ENCODE peak calls at places on chromosomes 2 and 18, in four cellular contexts. One of them, this sample, is unnamed.

GRCh38 chr2:119387381-119388129 is 20.8 kb downstream of the DBI start:
- DNase-seq in NCI-H774: no peak
- DNase-seq in WTC11: no peak
- DNase-seq in cardiac muscle cell: peak
- DNase-seq in this sample: peak

GRCh38 chr2:120794716-120795115 is 59.0 kb downstream of the GLI2 start:
- DNase-seq in WTC11: no peak
- DNase-seq in NCI-H774: no peak
- DNase-seq in cardiac muscle cell: peak
- DNase-seq in this sample: no peak

GRCh38 chr2:102070058-102070642 is 72.4 kb upstream of the IL1R1 start:
- DNase-seq in cardiac muscle cell: peak
- DNase-seq in WTC11: no peak
- DNase-seq in NCI-H774: no peak
- DNase-seq in this sample: peak

GRCh38 chr18:34114996-34115395 is 109.7 kb downstream of the NOL4 start:
- DNase-seq in WTC11: no peak
- DNase-seq in cardiac muscle cell: no peak
- DNase-seq in NCI-H774: no peak
- DNase-seq in this sample: no peak

GRCh38 chr2:175275499-175275898 is 94.0 kb upstream of the ATP5MC3 start:
- DNase-seq in cardiac muscle cell: no peak
- DNase-seq in NCI-H774: no peak
- DNase-seq in WTC11: no peak
- DNase-seq in this sample: no peak

GRCh38 chr2:238024986-238025385 is 35.8 kb upstream of the SCLY start:
- DNase-seq in NCI-H774: no peak
- DNase-seq in WTC11: no peak
- DNase-seq in cardiac muscle cell: peak
- DNase-seq in this sample: no peak

GRCh38 chr2:85437488-85438290 is 19.2 kb downstream of the SH2D6 start:
- DNase-seq in NCI-H774: peak
- DNase-seq in cardiac muscle cell: peak
- DNase-seq in WTC11: peak
- DNase-seq in this sample: peak

GRCh38 chr18:27903906-27904305 is 273.0 kb downstream of the CDH2 start:
- DNase-seq in WTC11: no peak
- DNase-seq in cardiac muscle cell: no peak
- DNase-seq in NCI-H774: no peak
- DNase-seq in this sample: no peak

GRCh38 chr18:48732767-48733424 is 194.1 kb downstream of the CTIF start:
- DNase-seq in cardiac muscle cell: no peak
- DNase-seq in WTC11: no peak
- DNase-seq in NCI-H774: no peak
- DNase-seq in this sample: no peak

GRCh38 chr2:40448476-40449079 is 3.3 kb downstream of the SLC8A1 start:
- DNase-seq in NCI-H774: peak
- DNase-seq in cardiac muscle cell: peak
- DNase-seq in WTC11: no peak
- DNase-seq in this sample: no peak

GRCh38 chr2:60995376-60995775 is 22.1 kb upstream of the PEX13 start:
- DNase-seq in cardiac muscle cell: no peak
- DNase-seq in WTC11: no peak
- DNase-seq in NCI-H774: no peak
- DNase-seq in this sample: no peak

GRCh38 chr2:26119521-26119920 is 53.4 kb upstream of the GAREM2 start:
- DNase-seq in cardiac muscle cell: no peak
- DNase-seq in WTC11: no peak
- DNase-seq in NCI-H774: no peak
- DNase-seq in this sample: no peak

GRCh38 chr2:69138247-69138754 is 125.3 kb downstream of the ANTXR1 start:
- DNase-seq in NCI-H774: no peak
- DNase-seq in cardiac muscle cell: peak
- DNase-seq in WTC11: no peak
- DNase-seq in this sample: no peak

GRCh38 chr2:3635171-3636008 is 22.6 kb upstream of the ALLC start:
- DNase-seq in NCI-H774: no peak
- DNase-seq in cardiac muscle cell: no peak
- DNase-seq in WTC11: peak
- DNase-seq in this sample: no peak

GRCh38 chr18:72675394-72675793 is 131.3 kb upstream of the CBLN2 start:
- DNase-seq in NCI-H774: no peak
- DNase-seq in WTC11: no peak
- DNase-seq in cardiac muscle cell: no peak
- DNase-seq in this sample: no peak

GRCh38 chr2:10039658-10040410 is 3.5 kb upstream of the KLF11 start:
- DNase-seq in WTC11: no peak
- DNase-seq in cardiac muscle cell: no peak
- DNase-seq in NCI-H774: no peak
- DNase-seq in this sample: no peak

GRCh38 chr2:102187191-102188150 is 648 bp downstream of the IL1RL2 start:
- DNase-seq in cardiac muscle cell: peak
- DNase-seq in WTC11: peak
- DNase-seq in NCI-H774: no peak
- DNase-seq in this sample: peak

GRCh38 chr2:8677646-8678592 is 3.9 kb upstream of the ID2 start:
- DNase-seq in NCI-H774: peak
- DNase-seq in WTC11: peak
- DNase-seq in cardiac muscle cell: peak
- DNase-seq in this sample: peak

GRCh38 chr2:242075163-242075562 is 205.6 kb downstream of the RTP5 start:
- DNase-seq in NCI-H774: no peak
- DNase-seq in cardiac muscle cell: peak
- DNase-seq in WTC11: no peak
- DNase-seq in this sample: no peak

GRCh38 chr2:102304268-102304667 is 7.1 kb upstream of the IL1RL1 start:
- DNase-seq in WTC11: no peak
- DNase-seq in cardiac muscle cell: peak
- DNase-seq in NCI-H774: no peak
- DNase-seq in this sample: no peak

GRCh38 chr2:176650101-176650500 is 380.9 kb downstream of the MTX2 start:
- DNase-seq in cardiac muscle cell: no peak
- DNase-seq in WTC11: no peak
- DNase-seq in NCI-H774: no peak
- DNase-seq in this sample: no peak

GRCh38 chr2:164785447-164785846 is 56.2 kb downstream of the COBLL1 start:
- DNase-seq in NCI-H774: no peak
- DNase-seq in cardiac muscle cell: peak
- DNase-seq in WTC11: no peak
- DNase-seq in this sample: no peak

This sample was measured in lower lobe of right lung.